ENCODE peak calls at places on chromosomes 11 and 22, in seven cellular contexts. G is GM23248, P is HCT116, L is neural progenitor cell, Y is PC-3, U is MM.1S, X is hepatocyte. N is an unnamed sample.

GRCh38 chr11:29432719-29433325 is 584.0 kb downstream of the KCNA4 start:
- DNase-seq in Y (peak; percentile 63), U (peak; percentile 14), L (peak; percentile 24), X (peak; percentile 30), P (peak; percentile 3), G (peak; percentile 43), N (peak; percentile 49)

GRCh38 chr22:43396934-43397457 is 14.8 kb upstream of the MPPED1 start:
- DNase-seq in G (no peak), X (no peak), U (no peak), P (no peak), L (no peak), Y (no peak), N (no peak)

GRCh38 chr11:5038336-5038735 is 8.0 kb upstream of the OR52J3 start:
- DNase-seq in U (no peak), X (no peak), P (no peak), G (no peak), L (no peak), Y (no peak), N (no peak)

GRCh38 chr22:24697671-24698082 is 76.8 kb downstream of the PIWIL3 start:
- DNase-seq in L (no peak), Y (no peak), X (no peak), U (no peak), P (no peak), G (no peak), N (no peak)

GRCh38 chr22:29342577-29343312 is 27.2 kb upstream of the RASL10A start:
- DNase-seq in L (no peak), U (no peak), P (no peak), X (no peak), Y (no peak), G (no peak), N (no peak)

GRCh38 chr11:92556435-92556834 is 331.8 kb downstream of the FAT3 start:
- DNase-seq in U (peak; percentile 19), G (peak; percentile 33), P (no peak), X (peak; percentile 55), Y (peak; percentile 28), L (peak; percentile 44), N (peak; percentile 55)

GRCh38 chr11:117073539-117073938 is 24.7 kb downstream of the SIK3 start:
- DNase-seq in G (peak; percentile 58), Y (no peak), L (no peak), X (no peak), P (no peak), U (no peak), N (no peak)

GRCh38 chr11:44797886-44798683 is 71.3 kb downstream of the TSPAN18 start:
- DNase-seq in X (peak; percentile 44), Y (no peak), U (no peak), P (no peak), G (peak; percentile 38), L (peak; percentile 81), N (peak; percentile 86)

GRCh38 chr11:70430671-70431574 is 32.6 kb downstream of the CTTN start:
- DNase-seq in X (no peak), G (no peak), Y (no peak), U (no peak), P (no peak), L (no peak), N (no peak)

GRCh38 chr11:95341246-95341645 is 110.2 kb upstream of the SESN3 start:
- DNase-seq in X (no peak), Y (no peak), U (no peak), P (no peak), L (no peak), G (no peak), N (no peak)

GRCh38 chr22:19958083-19959042 is 16.7 kb upstream of the TXNRD2 start:
- DNase-seq in Y (no peak), U (no peak), X (no peak), P (no peak), L (no peak), G (peak; percentile 85), N (no peak)

GRCh38 chr11:36399236-36399635 is 103.1 kb downstream of the PRR5L start:
- DNase-seq in L (no peak), X (no peak), U (no peak), P (no peak), G (no peak), Y (no peak), N (no peak)

GRCh38 chr11:102730036-102730815 is 5.5 kb upstream of the MMP8 start:
- DNase-seq in L (no peak), P (no peak), G (peak; percentile 38), Y (no peak), U (no peak), X (peak; percentile 12), N (no peak)

GRCh38 chr22:40176921-40177737 is 596 bp upstream of the TNRC6B start:
- DNase-seq in Y (peak; percentile 86), P (no peak), G (peak; percentile 81), L (peak; percentile 73), X (peak; percentile 79), U (peak; percentile 74), N (peak; percentile 79)

GRCh38 chr11:69293819-69294505 is at the start of gene MYEOV:
- DNase-seq in L (peak; percentile 29), G (peak; percentile 61), U (peak; percentile 87), X (no peak), P (peak; percentile 88), Y (peak; percentile 92), N (peak; percentile 79)

GRCh38 chr11:39965701-39966100 is 1493.8 kb downstream of the LRRC4C start:
- DNase-seq in L (no peak), P (no peak), U (no peak), G (no peak), Y (no peak), X (no peak), N (no peak)

GRCh38 chr11:70594031-70594430 is 195.7 kb downstream of the CTTN start:
- DNase-seq in U (no peak), G (no peak), P (no peak), X (no peak), L (no peak), Y (no peak), N (no peak)

GRCh38 chr11:86743223-86744118 is 56.9 kb upstream of the PRSS23 start:
- DNase-seq in L (no peak), X (peak; percentile 82), P (peak; percentile 95), G (peak; percentile 99), Y (peak; percentile 95), U (no peak), N (no peak)

GRCh38 chr11:65014146-65014960 is at the start of gene ARL2:
- DNase-seq in G (peak; percentile 89), X (no peak), P (no peak), U (peak; percentile 76), L (no peak), Y (no peak), N (no peak)

GRCh38 chr11:35040221-35040942 is 98.6 kb upstream of the CD44 start:
- DNase-seq in X (no peak), P (no peak), G (peak; percentile 85), L (no peak), Y (peak; percentile 61), U (peak; percentile 94), N (no peak)

GRCh38 chr11:75491465-75491864 is 34.3 kb downstream of the GDPD5 start:
- DNase-seq in X (no peak), U (no peak), Y (no peak), L (no peak), G (no peak), P (no peak), N (no peak)

GRCh38 chr11:75490221-75491181 is 35.2 kb downstream of the GDPD5 start:
- DNase-seq in L (no peak), P (no peak), Y (peak; percentile 86), G (peak; percentile 14), X (no peak), U (no peak), N (peak; percentile 67)

GRCh38 chr11:75495749-75496641 is 29.7 kb downstream of the GDPD5 start:
- DNase-seq in Y (peak; percentile 25), P (no peak), U (no peak), L (peak; percentile 61), G (no peak), X (no peak), N (peak; percentile 78)

GRCh38 chr11:75487366-75487765 is 38.4 kb downstream of the GDPD5 start:
- DNase-seq in U (no peak), X (no peak), P (no peak), Y (no peak), G (no peak), L (no peak), N (no peak)

DNA sequence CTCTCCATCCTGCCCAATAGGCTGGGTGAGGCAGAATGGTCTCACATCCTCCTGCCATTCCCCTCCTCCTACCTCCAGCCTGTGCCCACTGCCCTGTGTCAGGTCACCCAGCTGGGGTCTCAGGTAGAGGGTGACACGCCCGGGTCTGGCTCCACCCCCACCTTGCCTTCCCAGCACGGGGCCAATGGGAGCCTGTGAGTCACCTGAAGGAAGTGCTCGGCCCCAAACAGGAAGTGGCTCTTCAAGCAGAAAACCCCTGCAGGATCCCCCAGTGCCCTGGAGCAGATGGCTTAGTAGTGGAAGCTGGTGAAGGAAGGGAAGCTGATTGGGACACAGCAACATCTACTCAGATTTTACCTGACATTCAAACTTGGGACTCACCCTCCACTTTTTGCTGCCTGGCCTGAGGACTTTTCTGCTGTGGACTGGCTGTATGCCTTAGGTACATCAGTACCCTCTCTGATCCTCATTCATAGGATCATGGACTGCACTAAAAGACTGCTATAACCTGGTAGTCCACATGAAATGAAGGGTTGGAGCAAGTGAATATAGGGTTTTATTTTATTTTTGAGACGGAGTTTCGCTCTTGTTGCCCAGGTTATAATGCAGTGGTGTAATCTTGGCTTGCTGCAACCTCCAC is 33.4 kb downstream of the GDPD5 start:
- DNase-seq in G (no peak), X (no peak), L (no peak), P (no peak), U (no peak), Y (peak; percentile 51), N (peak; percentile 57)
- TF ChIP-seq EZH2phosphoT487 in G (no peak), X (no peak), L (no peak), P (no peak), U (no peak), Y (no peak), N (no peak)

DNA sequence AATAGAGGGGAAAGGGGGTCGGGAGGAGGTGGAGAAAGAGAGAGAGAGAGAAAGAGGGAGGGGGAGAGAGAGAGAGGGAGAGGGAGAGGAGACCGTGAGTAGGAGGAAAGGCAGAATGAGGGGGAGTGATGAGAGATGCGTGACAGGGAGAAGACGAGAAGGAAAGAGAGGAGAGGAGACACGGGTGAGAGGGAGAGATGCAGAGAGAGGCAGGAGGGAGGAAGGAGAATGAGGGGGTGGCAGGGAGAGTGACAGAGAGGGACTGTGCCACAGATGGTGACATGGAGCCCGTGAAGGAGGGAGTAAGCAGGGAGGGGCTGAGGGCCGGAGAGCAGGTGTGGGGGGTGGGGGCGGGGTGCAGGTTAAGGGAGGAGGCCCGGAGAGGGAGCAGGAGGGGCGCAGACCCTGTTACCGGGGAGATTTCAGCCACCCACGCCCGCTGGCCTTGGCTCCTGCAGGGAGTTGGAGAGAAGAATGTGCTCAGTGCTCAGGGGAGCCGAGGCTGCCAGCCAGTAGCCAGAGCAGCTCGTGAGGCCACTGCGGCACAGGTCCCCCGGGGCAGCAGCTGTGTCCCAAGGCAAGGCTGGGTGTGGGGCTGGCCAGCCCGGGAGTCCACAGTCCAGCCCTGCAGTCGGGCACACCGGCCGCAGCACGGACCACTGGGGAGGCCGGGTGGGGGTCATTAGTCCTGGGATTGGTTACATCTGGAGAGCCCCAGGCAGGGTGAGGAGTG is at the start of gene SSTR3:
- DNase-seq in L (peak; percentile 70), P (no peak), G (peak; percentile 52), X (peak; percentile 76), U (no peak), Y (no peak), N (peak; percentile 59)
- TF ChIP-seq EZH2 in L (no peak), P (no peak), G (no peak), X (no peak), U (no peak), Y (no peak), N (no peak)

GRCh38 chr11:122170815-122171475 is 54.9 kb upstream of the BLID start:
- DNase-seq in P (peak; percentile 61), L (no peak), X (no peak), Y (peak; percentile 99), U (no peak), G (peak; percentile 96), N (no peak)
- H3K4me1 ChIP-seq in P (peaks cover 87% of the 10 kb centered on the region), L (no peaks in the 10 kb centered on the region), X (no peaks in the 10 kb centered on the region), Y (peaks cover 89% of the 10 kb centered on the region), U (no peaks in the 10 kb centered on the region), G (peaks cover 91% of the 10 kb centered on the region), N (peaks cover 15% of the 10 kb centered on the region)

GRCh38 chr22:35612903-35613302 is 4.2 kb downstream of the MB start:
- DNase-seq in P (no peak), X (no peak), G (no peak), L (no peak), U (no peak), Y (no peak), N (no peak)
- TF ChIP-seq EZH2phosphoT487 in P (no peak), X (no peak), G (no peak), L (no peak), U (no peak), Y (no peak), N (no peak)

N was measured in GM23338.